ENCODE peak calls at places on chromosomes 16 and 17, in five cellular contexts. One of them, this sample, is unnamed.
A peak's percentile ranks its signal among the peaks of the same experiment; 100 is the strongest.

GRCh38 chr16:3065069-3065741 is at the start of gene IL32:
- DNase-seq in mucosa of descending colon: peak; percentile 84
- DNase-seq in cardiac muscle cell: peak; percentile 82
- DNase-seq in ascending aorta: peak; percentile 83
- DNase-seq in AG09309: no peak
- DNase-seq in this sample: peak; percentile 36

GRCh38 chr17:27419156-27419555 is 37.1 kb upstream of the KSR1 start:
- DNase-seq in mucosa of descending colon: no peak
- DNase-seq in cardiac muscle cell: no peak
- DNase-seq in ascending aorta: no peak
- DNase-seq in AG09309: no peak
- DNase-seq in this sample: no peak

GRCh38 chr17:36864827-36865320 is 72.4 kb upstream of the LHX1 start:
- DNase-seq in mucosa of descending colon: no peak
- DNase-seq in cardiac muscle cell: no peak
- DNase-seq in ascending aorta: no peak
- DNase-seq in AG09309: no peak
- DNase-seq in this sample: no peak

GRCh38 chr16:88282221-88283041 is 100.3 kb upstream of the ZNF469 start:
- DNase-seq in mucosa of descending colon: no peak
- DNase-seq in cardiac muscle cell: peak; percentile 40
- DNase-seq in ascending aorta: no peak
- DNase-seq in AG09309: no peak
- DNase-seq in this sample: no peak

GRCh38 chr17:48791128-48792032 is 25.6 kb downstream of the TTLL6 start:
- DNase-seq in mucosa of descending colon: peak; percentile 82
- DNase-seq in cardiac muscle cell: peak; percentile 88
- DNase-seq in ascending aorta: peak; percentile 79
- DNase-seq in AG09309: peak; percentile 66
- DNase-seq in this sample: peak; percentile 57

GRCh38 chr17:79974786-79975497 is 60.7 kb downstream of the TBC1D16 start:
- DNase-seq in mucosa of descending colon: no peak
- DNase-seq in cardiac muscle cell: no peak
- DNase-seq in ascending aorta: no peak
- DNase-seq in AG09309: no peak
- DNase-seq in this sample: no peak

GRCh38 chr16:88378836-88379693 is 3.7 kb upstream of the ZNF469 start:
- DNase-seq in mucosa of descending colon: peak; percentile 9
- DNase-seq in cardiac muscle cell: no peak
- DNase-seq in ascending aorta: no peak
- DNase-seq in AG09309: no peak
- DNase-seq in this sample: no peak

GRCh38 chr17:82199496-82199895 is 13.1 kb downstream of the CCDC57 start:
- DNase-seq in mucosa of descending colon: no peak
- DNase-seq in cardiac muscle cell: no peak
- DNase-seq in ascending aorta: no peak
- DNase-seq in AG09309: no peak
- DNase-seq in this sample: no peak

GRCh38 chr17:38403491-38403890 is 24.8 kb upstream of the ARHGAP23 start:
- DNase-seq in mucosa of descending colon: no peak
- DNase-seq in cardiac muscle cell: peak; percentile 76
- DNase-seq in ascending aorta: no peak
- DNase-seq in AG09309: no peak
- DNase-seq in this sample: no peak

GRCh38 chr16:2388875-2389433 is 40.3 kb upstream of the CCNF start:
- DNase-seq in mucosa of descending colon: no peak
- DNase-seq in cardiac muscle cell: peak; percentile 14
- DNase-seq in ascending aorta: peak; percentile 63
- DNase-seq in AG09309: no peak
- DNase-seq in this sample: no peak

GRCh38 chr17:59746849-59747445 is 39.5 kb downstream of the VMP1 start:
- DNase-seq in mucosa of descending colon: no peak
- DNase-seq in cardiac muscle cell: peak; percentile 81
- DNase-seq in ascending aorta: no peak
- DNase-seq in AG09309: no peak
- DNase-seq in this sample: no peak

GRCh38 chr16:70454221-70455034 is at the start of gene FCSK:
- DNase-seq in mucosa of descending colon: peak; percentile 83
- DNase-seq in cardiac muscle cell: peak; percentile 72
- DNase-seq in ascending aorta: peak; percentile 75
- DNase-seq in AG09309: no peak
- DNase-seq in this sample: no peak

GRCh38 chr17:70091681-70092080 is 16.7 kb downstream of the KCNJ16 start:
- DNase-seq in mucosa of descending colon: no peak
- DNase-seq in cardiac muscle cell: no peak
- DNase-seq in ascending aorta: no peak
- DNase-seq in AG09309: no peak
- DNase-seq in this sample: no peak

GRCh38 chr16:11025120-11025531 is 80.8 kb downstream of the CLEC16A start:
- DNase-seq in mucosa of descending colon: no peak
- DNase-seq in cardiac muscle cell: no peak
- DNase-seq in ascending aorta: no peak
- DNase-seq in AG09309: no peak
- DNase-seq in this sample: no peak

GRCh38 chr17:47279062-47279801 is 25.6 kb downstream of the ITGB3 start:
- DNase-seq in mucosa of descending colon: no peak
- DNase-seq in cardiac muscle cell: peak; percentile 98
- DNase-seq in ascending aorta: peak; percentile 96
- DNase-seq in AG09309: peak; percentile 80
- DNase-seq in this sample: peak; percentile 87

GRCh38 chr17:71071837-71072236 is 902.5 kb downstream of the KCNJ2 start:
- DNase-seq in mucosa of descending colon: no peak
- DNase-seq in cardiac muscle cell: peak; percentile 96
- DNase-seq in ascending aorta: no peak
- DNase-seq in AG09309: peak; percentile 77
- DNase-seq in this sample: peak; percentile 84

GRCh38 chr17:57654040-57654775 is 90.9 kb downstream of the CCDC182 start:
- DNase-seq in mucosa of descending colon: no peak
- DNase-seq in cardiac muscle cell: no peak
- DNase-seq in ascending aorta: no peak
- DNase-seq in AG09309: no peak
- DNase-seq in this sample: no peak

GRCh38 chr17:57655564-57655963 is 89.5 kb downstream of the CCDC182 start:
- DNase-seq in mucosa of descending colon: no peak
- DNase-seq in cardiac muscle cell: no peak
- DNase-seq in ascending aorta: no peak
- DNase-seq in AG09309: no peak
- DNase-seq in this sample: no peak

GRCh38 chr17:57653279-57653678 is 91.8 kb downstream of the CCDC182 start:
- DNase-seq in mucosa of descending colon: no peak
- DNase-seq in cardiac muscle cell: no peak
- DNase-seq in ascending aorta: no peak
- DNase-seq in AG09309: no peak
- DNase-seq in this sample: no peak

GRCh38 chr17:57652811-57653210 is 92.3 kb downstream of the CCDC182 start:
- DNase-seq in mucosa of descending colon: no peak
- DNase-seq in cardiac muscle cell: no peak
- DNase-seq in ascending aorta: no peak
- DNase-seq in AG09309: no peak
- DNase-seq in this sample: no peak

GRCh38 chr17:57657211-57657610 is 87.9 kb downstream of the CCDC182 start:
- DNase-seq in mucosa of descending colon: no peak
- DNase-seq in cardiac muscle cell: no peak
- DNase-seq in ascending aorta: no peak
- DNase-seq in AG09309: no peak
- DNase-seq in this sample: no peak
- H3K4me3 ChIP-seq in mucosa of descending colon: no peak overlapping the region
- H3K4me3 ChIP-seq in cardiac muscle cell: no peak overlapping the region
- H3K4me3 ChIP-seq in ascending aorta: no peak overlapping the region
- H3K4me3 ChIP-seq in AG09309: no peak overlapping the region
- H3K4me3 ChIP-seq in this sample: no peak overlapping the region

DNA sequence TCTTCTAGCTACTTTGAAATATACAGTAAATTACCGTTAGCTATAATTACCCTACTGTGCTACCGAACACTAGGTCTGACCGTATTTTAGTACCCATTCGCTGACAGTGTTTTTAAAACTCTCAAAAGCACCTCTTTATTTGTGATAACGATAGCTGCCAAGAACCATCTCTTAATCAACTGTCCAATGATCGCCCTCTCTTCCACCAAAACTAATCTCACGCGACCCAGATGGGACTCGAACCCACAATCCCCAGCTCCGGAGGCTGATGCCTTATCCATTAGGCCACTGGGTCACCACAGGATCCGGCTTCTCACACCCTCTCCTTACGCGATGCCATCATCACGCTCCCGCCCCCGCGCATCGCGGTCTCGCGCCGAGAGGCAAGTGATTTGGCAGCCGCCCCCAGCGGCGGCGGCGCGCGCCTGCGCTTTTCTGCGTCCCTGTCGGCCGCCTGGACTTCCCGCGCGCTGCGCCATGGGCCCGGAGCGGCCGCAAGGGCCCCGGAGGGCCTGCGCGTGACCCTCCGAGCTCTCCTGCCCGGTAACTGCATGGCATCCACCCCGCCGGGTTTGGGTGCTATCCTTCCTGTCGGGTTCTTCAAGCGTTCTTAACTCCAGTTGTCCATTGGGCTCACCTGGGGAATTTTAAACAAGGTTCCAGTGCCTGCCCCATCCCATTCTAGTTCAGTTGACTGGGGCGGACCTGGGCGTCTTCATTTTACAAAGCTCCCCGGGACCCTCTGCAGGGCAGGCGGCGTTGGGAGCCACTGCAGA is 15.7 kb upstream of the KPNA2 start:
- DNase-seq in mucosa of descending colon: peak; percentile 99
- DNase-seq in cardiac muscle cell: peak; percentile 97
- DNase-seq in ascending aorta: peak; percentile 99
- DNase-seq in AG09309: peak; percentile 75
- DNase-seq in this sample: peak; percentile 83
- TF ChIP-seq CTCF in mucosa of descending colon: peak; percentile 41
- TF ChIP-seq CTCF in cardiac muscle cell: peak; percentile 32
- TF ChIP-seq CTCF in ascending aorta: peak; percentile 20
- TF ChIP-seq CTCF in AG09309: no peak
- TF ChIP-seq CTCF in this sample: no peak

GRCh38 chr17:30240177-30240576 is 4.7 kb upstream of the SLC6A4 start:
- DNase-seq in mucosa of descending colon: no peak
- DNase-seq in cardiac muscle cell: no peak
- DNase-seq in ascending aorta: no peak
- DNase-seq in AG09309: no peak
- DNase-seq in this sample: no peak

GRCh38 chr17:30239089-30239462 is 3.6 kb upstream of the SLC6A4 start:
- DNase-seq in mucosa of descending colon: no peak
- DNase-seq in cardiac muscle cell: no peak
- DNase-seq in ascending aorta: no peak
- DNase-seq in AG09309: no peak
- DNase-seq in this sample: no peak

GRCh38 chr17:30238003-30238344 is 2.5 kb upstream of the SLC6A4 start:
- DNase-seq in mucosa of descending colon: no peak
- DNase-seq in cardiac muscle cell: no peak
- DNase-seq in ascending aorta: no peak
- DNase-seq in AG09309: no peak
- DNase-seq in this sample: no peak

GRCh38 chr17:30237296-30238002 is 2.0 kb upstream of the SLC6A4 start:
- DNase-seq in mucosa of descending colon: no peak
- DNase-seq in cardiac muscle cell: no peak
- DNase-seq in ascending aorta: no peak
- DNase-seq in AG09309: no peak
- DNase-seq in this sample: no peak

GRCh38 chr17:30238387-30239088 is 3.0 kb upstream of the SLC6A4 start:
- DNase-seq in mucosa of descending colon: no peak
- DNase-seq in cardiac muscle cell: no peak
- DNase-seq in ascending aorta: no peak
- DNase-seq in AG09309: no peak
- DNase-seq in this sample: no peak
- H3K4me3 ChIP-seq in mucosa of descending colon: no peak overlapping the region
- H3K4me3 ChIP-seq in cardiac muscle cell: no peak overlapping the region
- H3K4me3 ChIP-seq in ascending aorta: no peak overlapping the region
- H3K4me3 ChIP-seq in AG09309: no peak overlapping the region
- H3K4me3 ChIP-seq in this sample: no peak overlapping the region

GRCh38 chr17:67633751-67634191 is 84.0 kb upstream of the NOL11 start:
- DNase-seq in mucosa of descending colon: no peak
- DNase-seq in cardiac muscle cell: no peak
- DNase-seq in ascending aorta: no peak
- DNase-seq in AG09309: no peak
- DNase-seq in this sample: no peak

GRCh38 chr17:67628580-67629013 is 89.1 kb upstream of the NOL11 start:
- DNase-seq in mucosa of descending colon: no peak
- DNase-seq in cardiac muscle cell: peak; percentile 38
- DNase-seq in ascending aorta: no peak
- DNase-seq in AG09309: no peak
- DNase-seq in this sample: no peak

GRCh38 chr17:67625971-67626370 is 91.8 kb upstream of the NOL11 start:
- DNase-seq in mucosa of descending colon: no peak
- DNase-seq in cardiac muscle cell: no peak
- DNase-seq in ascending aorta: no peak
- DNase-seq in AG09309: no peak
- DNase-seq in this sample: no peak

GRCh38 chr17:67624886-67625656 is 92.7 kb upstream of the NOL11 start:
- DNase-seq in mucosa of descending colon: no peak
- DNase-seq in cardiac muscle cell: no peak
- DNase-seq in ascending aorta: no peak
- DNase-seq in AG09309: no peak
- DNase-seq in this sample: no peak

DNA sequence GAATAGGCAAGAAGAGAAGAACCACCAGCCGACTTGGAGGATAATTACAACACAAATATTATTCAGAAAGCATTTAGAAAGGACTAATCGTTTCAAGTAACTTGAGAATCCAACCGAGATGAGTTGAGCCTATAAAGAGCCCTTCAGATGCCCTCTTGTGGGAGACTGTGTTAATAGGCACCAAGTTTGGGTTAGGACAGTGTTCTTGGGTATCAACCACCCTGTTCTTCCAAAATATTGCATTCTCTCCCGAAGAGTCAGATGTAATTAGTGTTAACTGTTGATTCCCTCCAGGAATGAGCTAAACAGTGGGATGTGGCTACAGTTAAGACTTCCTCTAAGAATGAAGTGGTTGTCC is 87.8 kb upstream of the NOL11 start:
- DNase-seq in mucosa of descending colon: no peak
- DNase-seq in cardiac muscle cell: peak; percentile 75
- DNase-seq in ascending aorta: no peak
- DNase-seq in AG09309: peak; percentile 62
- DNase-seq in this sample: peak; percentile 35
- TF ChIP-seq CTCF in mucosa of descending colon: no peak
- TF ChIP-seq CTCF in cardiac muscle cell: peak; percentile 57
- TF ChIP-seq CTCF in ascending aorta: no peak
- TF ChIP-seq CTCF in AG09309: peak; percentile 70
- TF ChIP-seq CTCF in this sample: peak; percentile 45

DNA sequence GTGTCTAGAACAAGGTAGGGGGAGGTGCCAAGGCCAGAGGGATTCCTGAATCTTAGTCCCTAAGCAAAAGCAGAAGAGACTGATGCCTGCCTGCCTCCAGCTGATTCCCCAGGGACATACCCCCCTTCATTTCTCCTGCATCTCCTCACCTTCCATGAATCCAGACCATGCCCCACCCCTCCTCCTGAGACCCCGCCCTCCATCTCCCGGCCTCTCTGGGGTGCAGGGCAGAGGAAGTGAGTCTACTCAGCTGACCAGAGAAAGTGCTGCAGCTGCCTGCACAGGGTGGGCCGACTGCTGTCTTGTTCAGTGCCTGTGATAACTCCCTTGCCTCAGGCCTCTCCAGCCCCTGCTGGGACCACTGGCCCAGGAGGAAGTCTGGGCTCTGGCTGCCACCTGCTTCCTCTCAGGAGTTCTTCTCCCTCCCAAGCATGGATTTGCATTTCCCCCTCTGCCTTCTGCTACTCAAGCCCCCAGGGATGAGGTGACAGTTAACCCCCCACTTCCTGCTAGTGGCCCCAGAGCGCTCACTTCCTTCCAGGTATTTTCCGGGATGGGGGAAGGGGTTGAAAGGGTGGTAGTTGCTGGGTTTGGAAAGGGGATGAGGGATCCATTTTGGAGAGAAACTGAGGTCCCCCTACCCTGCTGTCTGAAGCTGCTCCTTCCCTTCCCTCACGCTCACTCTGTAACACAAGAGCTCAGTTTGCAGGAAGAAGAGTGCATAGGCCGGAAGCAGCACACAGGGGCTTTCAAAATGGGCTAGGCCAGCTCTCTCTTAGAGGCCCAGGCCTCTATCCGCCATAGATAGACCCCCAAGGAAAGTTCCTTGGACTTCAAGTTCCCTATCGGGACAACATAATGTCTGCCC is 10.5 kb upstream of the TSPOAP1 start:
- DNase-seq in mucosa of descending colon: peak; percentile 77
- DNase-seq in cardiac muscle cell: peak; percentile 87
- DNase-seq in ascending aorta: no peak
- DNase-seq in AG09309: no peak
- DNase-seq in this sample: peak; percentile 44
- H3K4me3 ChIP-seq in mucosa of descending colon: no peak overlapping the region
- H3K4me3 ChIP-seq in cardiac muscle cell: no peak overlapping the region
- H3K4me3 ChIP-seq in ascending aorta: peak overlapping the region; percentile 4
- H3K4me3 ChIP-seq in AG09309: no peak overlapping the region
- H3K4me3 ChIP-seq in this sample: peak overlapping the region; percentile 23

This sample was measured in HFF-Myc.